ENCODE peak calls at places on chromosomes 2 and 18, in ten cellular contexts. One of them, this sample, is unnamed.

GRCh38 chr18:59697236-59697932 is at the start of gene CCBE1:
- DNase-seq in islet precursor cell: peak
- DNase-seq in kidney glomerular epithelial cell: peak
- DNase-seq in NCI-H2029 treated with DMSO at 0.1 percent for 48 hours: no peak
- DNase-seq in left kidney: peak
- DNase-seq in stimulated activated CD4-positive, alpha-beta T cell treated with anti-CD3 and anti-CD28 coated beads, Interleukin-4, amount 100 ng/mL, for 24 hours: peak
- DNase-seq in smooth muscle cell of the brain vasculature: no peak
- DNase-seq in mesothelial cell of epicardium: peak
- DNase-seq in ovary: peak
- DNase-seq in activated T-cell treated with anti-CD3 and anti-CD28 coated beads for 24 hours: peak
- DNase-seq in this sample: peak

GRCh38 chr2:231900975-231901374 is 25.2 kb downstream of the NPPC start:
- DNase-seq in islet precursor cell: no peak
- DNase-seq in kidney glomerular epithelial cell: no peak
- DNase-seq in NCI-H2029 treated with DMSO at 0.1 percent for 48 hours: no peak
- DNase-seq in left kidney: no peak
- DNase-seq in stimulated activated CD4-positive, alpha-beta T cell treated with anti-CD3 and anti-CD28 coated beads, Interleukin-4, amount 100 ng/mL, for 24 hours: no peak
- DNase-seq in smooth muscle cell of the brain vasculature: no peak
- DNase-seq in mesothelial cell of epicardium: no peak
- DNase-seq in ovary: no peak
- DNase-seq in activated T-cell treated with anti-CD3 and anti-CD28 coated beads for 24 hours: no peak
- DNase-seq in this sample: no peak

GRCh38 chr2:28893488-28893887 is 979 bp upstream of the WDR43 start:
- DNase-seq in islet precursor cell: no peak
- DNase-seq in kidney glomerular epithelial cell: no peak
- DNase-seq in NCI-H2029 treated with DMSO at 0.1 percent for 48 hours: no peak
- DNase-seq in left kidney: no peak
- DNase-seq in stimulated activated CD4-positive, alpha-beta T cell treated with anti-CD3 and anti-CD28 coated beads, Interleukin-4, amount 100 ng/mL, for 24 hours: no peak
- DNase-seq in smooth muscle cell of the brain vasculature: no peak
- DNase-seq in mesothelial cell of epicardium: no peak
- DNase-seq in ovary: peak
- DNase-seq in activated T-cell treated with anti-CD3 and anti-CD28 coated beads for 24 hours: no peak
- DNase-seq in this sample: no peak

GRCh38 chr2:229044581-229044980 is 226.5 kb downstream of the PID1 start:
- DNase-seq in islet precursor cell: no peak
- DNase-seq in kidney glomerular epithelial cell: no peak
- DNase-seq in NCI-H2029 treated with DMSO at 0.1 percent for 48 hours: no peak
- DNase-seq in left kidney: no peak
- DNase-seq in stimulated activated CD4-positive, alpha-beta T cell treated with anti-CD3 and anti-CD28 coated beads, Interleukin-4, amount 100 ng/mL, for 24 hours: no peak
- DNase-seq in smooth muscle cell of the brain vasculature: no peak
- DNase-seq in mesothelial cell of epicardium: no peak
- DNase-seq in ovary: no peak
- DNase-seq in activated T-cell treated with anti-CD3 and anti-CD28 coated beads for 24 hours: no peak
- DNase-seq in this sample: no peak

GRCh38 chr2:237324446-237325236 is 89.3 kb downstream of the COL6A3 start:
- DNase-seq in islet precursor cell: peak
- DNase-seq in kidney glomerular epithelial cell: no peak
- DNase-seq in NCI-H2029 treated with DMSO at 0.1 percent for 48 hours: peak
- DNase-seq in left kidney: peak
- DNase-seq in stimulated activated CD4-positive, alpha-beta T cell treated with anti-CD3 and anti-CD28 coated beads, Interleukin-4, amount 100 ng/mL, for 24 hours: no peak
- DNase-seq in smooth muscle cell of the brain vasculature: peak
- DNase-seq in mesothelial cell of epicardium: no peak
- DNase-seq in ovary: no peak
- DNase-seq in activated T-cell treated with anti-CD3 and anti-CD28 coated beads for 24 hours: no peak
- DNase-seq in this sample: no peak

GRCh38 chr2:163467206-163467605 is 268.6 kb downstream of the FIGN start:
- DNase-seq in islet precursor cell: no peak
- DNase-seq in kidney glomerular epithelial cell: no peak
- DNase-seq in NCI-H2029 treated with DMSO at 0.1 percent for 48 hours: no peak
- DNase-seq in left kidney: no peak
- DNase-seq in stimulated activated CD4-positive, alpha-beta T cell treated with anti-CD3 and anti-CD28 coated beads, Interleukin-4, amount 100 ng/mL, for 24 hours: no peak
- DNase-seq in smooth muscle cell of the brain vasculature: no peak
- DNase-seq in mesothelial cell of epicardium: no peak
- DNase-seq in ovary: no peak
- DNase-seq in activated T-cell treated with anti-CD3 and anti-CD28 coated beads for 24 hours: no peak
- DNase-seq in this sample: peak

GRCh38 chr2:196187898-196188458 is 16.6 kb upstream of the STK17B start:
- DNase-seq in islet precursor cell: no peak
- DNase-seq in kidney glomerular epithelial cell: no peak
- DNase-seq in NCI-H2029 treated with DMSO at 0.1 percent for 48 hours: no peak
- DNase-seq in left kidney: no peak
- DNase-seq in stimulated activated CD4-positive, alpha-beta T cell treated with anti-CD3 and anti-CD28 coated beads, Interleukin-4, amount 100 ng/mL, for 24 hours: no peak
- DNase-seq in smooth muscle cell of the brain vasculature: no peak
- DNase-seq in mesothelial cell of epicardium: no peak
- DNase-seq in ovary: no peak
- DNase-seq in activated T-cell treated with anti-CD3 and anti-CD28 coated beads for 24 hours: no peak
- DNase-seq in this sample: no peak

GRCh38 chr2:37443082-37443481 is 98.7 kb downstream of the QPCT start:
- DNase-seq in islet precursor cell: no peak
- DNase-seq in kidney glomerular epithelial cell: no peak
- DNase-seq in NCI-H2029 treated with DMSO at 0.1 percent for 48 hours: no peak
- DNase-seq in left kidney: no peak
- DNase-seq in stimulated activated CD4-positive, alpha-beta T cell treated with anti-CD3 and anti-CD28 coated beads, Interleukin-4, amount 100 ng/mL, for 24 hours: no peak
- DNase-seq in smooth muscle cell of the brain vasculature: no peak
- DNase-seq in mesothelial cell of epicardium: no peak
- DNase-seq in ovary: no peak
- DNase-seq in activated T-cell treated with anti-CD3 and anti-CD28 coated beads for 24 hours: no peak
- DNase-seq in this sample: no peak

GRCh38 chr2:201600906-201601305 is 42.4 kb downstream of the TMEM237 start:
- DNase-seq in islet precursor cell: no peak
- DNase-seq in kidney glomerular epithelial cell: no peak
- DNase-seq in NCI-H2029 treated with DMSO at 0.1 percent for 48 hours: no peak
- DNase-seq in left kidney: no peak
- DNase-seq in stimulated activated CD4-positive, alpha-beta T cell treated with anti-CD3 and anti-CD28 coated beads, Interleukin-4, amount 100 ng/mL, for 24 hours: no peak
- DNase-seq in smooth muscle cell of the brain vasculature: no peak
- DNase-seq in mesothelial cell of epicardium: no peak
- DNase-seq in ovary: no peak
- DNase-seq in activated T-cell treated with anti-CD3 and anti-CD28 coated beads for 24 hours: no peak
- DNase-seq in this sample: no peak

GRCh38 chr2:43426305-43427031 is 169.4 kb downstream of the THADA start:
- DNase-seq in islet precursor cell: peak
- DNase-seq in kidney glomerular epithelial cell: peak
- DNase-seq in NCI-H2029 treated with DMSO at 0.1 percent for 48 hours: peak
- DNase-seq in left kidney: peak
- DNase-seq in stimulated activated CD4-positive, alpha-beta T cell treated with anti-CD3 and anti-CD28 coated beads, Interleukin-4, amount 100 ng/mL, for 24 hours: peak
- DNase-seq in smooth muscle cell of the brain vasculature: peak
- DNase-seq in mesothelial cell of epicardium: no peak
- DNase-seq in ovary: peak
- DNase-seq in activated T-cell treated with anti-CD3 and anti-CD28 coated beads for 24 hours: peak
- DNase-seq in this sample: no peak

GRCh38 chr18:12076424-12077140 is 17.1 kb upstream of the ANKRD62 start:
- DNase-seq in islet precursor cell: peak
- DNase-seq in kidney glomerular epithelial cell: no peak
- DNase-seq in NCI-H2029 treated with DMSO at 0.1 percent for 48 hours: no peak
- DNase-seq in left kidney: peak
- DNase-seq in stimulated activated CD4-positive, alpha-beta T cell treated with anti-CD3 and anti-CD28 coated beads, Interleukin-4, amount 100 ng/mL, for 24 hours: no peak
- DNase-seq in smooth muscle cell of the brain vasculature: no peak
- DNase-seq in mesothelial cell of epicardium: no peak
- DNase-seq in ovary: no peak
- DNase-seq in activated T-cell treated with anti-CD3 and anti-CD28 coated beads for 24 hours: no peak
- DNase-seq in this sample: peak

GRCh38 chr2:58240595-58240937 is 559 bp downstream of the FANCL start:
- DNase-seq in islet precursor cell: no peak
- DNase-seq in kidney glomerular epithelial cell: peak
- DNase-seq in NCI-H2029 treated with DMSO at 0.1 percent for 48 hours: peak
- DNase-seq in left kidney: no peak
- DNase-seq in stimulated activated CD4-positive, alpha-beta T cell treated with anti-CD3 and anti-CD28 coated beads, Interleukin-4, amount 100 ng/mL, for 24 hours: no peak
- DNase-seq in smooth muscle cell of the brain vasculature: no peak
- DNase-seq in mesothelial cell of epicardium: no peak
- DNase-seq in ovary: no peak
- DNase-seq in activated T-cell treated with anti-CD3 and anti-CD28 coated beads for 24 hours: no peak
- DNase-seq in this sample: no peak

GRCh38 chr2:37376421-37377186 is 32.2 kb downstream of the QPCT start:
- DNase-seq in islet precursor cell: no peak
- DNase-seq in kidney glomerular epithelial cell: peak
- DNase-seq in NCI-H2029 treated with DMSO at 0.1 percent for 48 hours: peak
- DNase-seq in left kidney: peak
- DNase-seq in stimulated activated CD4-positive, alpha-beta T cell treated with anti-CD3 and anti-CD28 coated beads, Interleukin-4, amount 100 ng/mL, for 24 hours: peak
- DNase-seq in smooth muscle cell of the brain vasculature: no peak
- DNase-seq in mesothelial cell of epicardium: no peak
- DNase-seq in ovary: peak
- DNase-seq in activated T-cell treated with anti-CD3 and anti-CD28 coated beads for 24 hours: peak
- DNase-seq in this sample: no peak

GRCh38 chr2:175251425-175252041 is 70.0 kb upstream of the ATP5MC3 start:
- DNase-seq in islet precursor cell: no peak
- DNase-seq in kidney glomerular epithelial cell: peak
- DNase-seq in NCI-H2029 treated with DMSO at 0.1 percent for 48 hours: no peak
- DNase-seq in left kidney: peak
- DNase-seq in stimulated activated CD4-positive, alpha-beta T cell treated with anti-CD3 and anti-CD28 coated beads, Interleukin-4, amount 100 ng/mL, for 24 hours: peak
- DNase-seq in smooth muscle cell of the brain vasculature: peak
- DNase-seq in mesothelial cell of epicardium: no peak
- DNase-seq in ovary: no peak
- DNase-seq in activated T-cell treated with anti-CD3 and anti-CD28 coated beads for 24 hours: peak
- DNase-seq in this sample: no peak

GRCh38 chr18:65906621-65907034 is 155.8 kb downstream of the CDH7 start:
- DNase-seq in islet precursor cell: peak
- DNase-seq in kidney glomerular epithelial cell: no peak
- DNase-seq in NCI-H2029 treated with DMSO at 0.1 percent for 48 hours: no peak
- DNase-seq in left kidney: peak
- DNase-seq in stimulated activated CD4-positive, alpha-beta T cell treated with anti-CD3 and anti-CD28 coated beads, Interleukin-4, amount 100 ng/mL, for 24 hours: no peak
- DNase-seq in smooth muscle cell of the brain vasculature: no peak
- DNase-seq in mesothelial cell of epicardium: no peak
- DNase-seq in ovary: no peak
- DNase-seq in activated T-cell treated with anti-CD3 and anti-CD28 coated beads for 24 hours: no peak
- DNase-seq in this sample: no peak

GRCh38 chr2:25845843-25846505 is 32.3 kb downstream of the ASXL2 start:
- DNase-seq in islet precursor cell: peak
- DNase-seq in kidney glomerular epithelial cell: no peak
- DNase-seq in NCI-H2029 treated with DMSO at 0.1 percent for 48 hours: no peak
- DNase-seq in left kidney: no peak
- DNase-seq in stimulated activated CD4-positive, alpha-beta T cell treated with anti-CD3 and anti-CD28 coated beads, Interleukin-4, amount 100 ng/mL, for 24 hours: no peak
- DNase-seq in smooth muscle cell of the brain vasculature: no peak
- DNase-seq in mesothelial cell of epicardium: no peak
- DNase-seq in ovary: no peak
- DNase-seq in activated T-cell treated with anti-CD3 and anti-CD28 coated beads for 24 hours: no peak
- DNase-seq in this sample: no peak

GRCh38 chr2:132815522-132815921 is 145.5 kb upstream of the LYPD1 start:
- DNase-seq in islet precursor cell: no peak
- DNase-seq in kidney glomerular epithelial cell: no peak
- DNase-seq in NCI-H2029 treated with DMSO at 0.1 percent for 48 hours: no peak
- DNase-seq in left kidney: no peak
- DNase-seq in stimulated activated CD4-positive, alpha-beta T cell treated with anti-CD3 and anti-CD28 coated beads, Interleukin-4, amount 100 ng/mL, for 24 hours: no peak
- DNase-seq in smooth muscle cell of the brain vasculature: no peak
- DNase-seq in mesothelial cell of epicardium: no peak
- DNase-seq in ovary: no peak
- DNase-seq in activated T-cell treated with anti-CD3 and anti-CD28 coated beads for 24 hours: no peak
- DNase-seq in this sample: no peak

GRCh38 chr18:48106976-48107781 is 176.7 kb upstream of the SMAD2 start:
- DNase-seq in islet precursor cell: no peak
- DNase-seq in kidney glomerular epithelial cell: no peak
- DNase-seq in NCI-H2029 treated with DMSO at 0.1 percent for 48 hours: peak
- DNase-seq in left kidney: peak
- DNase-seq in stimulated activated CD4-positive, alpha-beta T cell treated with anti-CD3 and anti-CD28 coated beads, Interleukin-4, amount 100 ng/mL, for 24 hours: no peak
- DNase-seq in smooth muscle cell of the brain vasculature: no peak
- DNase-seq in mesothelial cell of epicardium: no peak
- DNase-seq in ovary: no peak
- DNase-seq in activated T-cell treated with anti-CD3 and anti-CD28 coated beads for 24 hours: no peak
- DNase-seq in this sample: no peak

GRCh38 chr2:241948901-241949735 is 79.6 kb downstream of the RTP5 start:
- DNase-seq in islet precursor cell: no peak
- DNase-seq in kidney glomerular epithelial cell: no peak
- DNase-seq in NCI-H2029 treated with DMSO at 0.1 percent for 48 hours: no peak
- DNase-seq in left kidney: no peak
- DNase-seq in stimulated activated CD4-positive, alpha-beta T cell treated with anti-CD3 and anti-CD28 coated beads, Interleukin-4, amount 100 ng/mL, for 24 hours: no peak
- DNase-seq in smooth muscle cell of the brain vasculature: no peak
- DNase-seq in mesothelial cell of epicardium: no peak
- DNase-seq in ovary: no peak
- DNase-seq in activated T-cell treated with anti-CD3 and anti-CD28 coated beads for 24 hours: no peak
- DNase-seq in this sample: no peak

GRCh38 chr2:205748660-205749059 is 66.4 kb downstream of the NRP2 start:
- DNase-seq in islet precursor cell: no peak
- DNase-seq in kidney glomerular epithelial cell: peak
- DNase-seq in NCI-H2029 treated with DMSO at 0.1 percent for 48 hours: no peak
- DNase-seq in left kidney: no peak
- DNase-seq in stimulated activated CD4-positive, alpha-beta T cell treated with anti-CD3 and anti-CD28 coated beads, Interleukin-4, amount 100 ng/mL, for 24 hours: no peak
- DNase-seq in smooth muscle cell of the brain vasculature: no peak
- DNase-seq in mesothelial cell of epicardium: no peak
- DNase-seq in ovary: no peak
- DNase-seq in activated T-cell treated with anti-CD3 and anti-CD28 coated beads for 24 hours: no peak
- DNase-seq in this sample: no peak

GRCh38 chr2:9145109-9145751 is 61.4 kb upstream of the ASAP2 start:
- DNase-seq in islet precursor cell: no peak
- DNase-seq in kidney glomerular epithelial cell: no peak
- DNase-seq in NCI-H2029 treated with DMSO at 0.1 percent for 48 hours: no peak
- DNase-seq in left kidney: no peak
- DNase-seq in stimulated activated CD4-positive, alpha-beta T cell treated with anti-CD3 and anti-CD28 coated beads, Interleukin-4, amount 100 ng/mL, for 24 hours: no peak
- DNase-seq in smooth muscle cell of the brain vasculature: no peak
- DNase-seq in mesothelial cell of epicardium: no peak
- DNase-seq in ovary: peak
- DNase-seq in activated T-cell treated with anti-CD3 and anti-CD28 coated beads for 24 hours: no peak
- DNase-seq in this sample: no peak

GRCh38 chr18:58975296-58975695 is 110.6 kb downstream of the ZNF532 start:
- DNase-seq in islet precursor cell: no peak
- DNase-seq in kidney glomerular epithelial cell: no peak
- DNase-seq in NCI-H2029 treated with DMSO at 0.1 percent for 48 hours: no peak
- DNase-seq in left kidney: no peak
- DNase-seq in stimulated activated CD4-positive, alpha-beta T cell treated with anti-CD3 and anti-CD28 coated beads, Interleukin-4, amount 100 ng/mL, for 24 hours: no peak
- DNase-seq in smooth muscle cell of the brain vasculature: no peak
- DNase-seq in mesothelial cell of epicardium: no peak
- DNase-seq in ovary: no peak
- DNase-seq in activated T-cell treated with anti-CD3 and anti-CD28 coated beads for 24 hours: no peak
- DNase-seq in this sample: peak

GRCh38 chr2:1965726-1966125 is 221.4 kb upstream of the PXDN start:
- DNase-seq in islet precursor cell: peak
- DNase-seq in kidney glomerular epithelial cell: no peak
- DNase-seq in NCI-H2029 treated with DMSO at 0.1 percent for 48 hours: no peak
- DNase-seq in left kidney: no peak
- DNase-seq in stimulated activated CD4-positive, alpha-beta T cell treated with anti-CD3 and anti-CD28 coated beads, Interleukin-4, amount 100 ng/mL, for 24 hours: no peak
- DNase-seq in smooth muscle cell of the brain vasculature: no peak
- DNase-seq in mesothelial cell of epicardium: no peak
- DNase-seq in ovary: no peak
- DNase-seq in activated T-cell treated with anti-CD3 and anti-CD28 coated beads for 24 hours: no peak
- DNase-seq in this sample: no peak

This sample was measured in left ventricle myocardium superior.